ENCODE peak calls at places on chromosomes 7 and 10, in six cellular contexts. W is A549, N is germinal center, E is nephron progenitor cell, L is NCI-H69, T is NAMALWA. S is an unnamed sample.

GRCh38 chr7:23272275-23272674 is 25.7 kb downstream of the GPNMB start:
- DNase-seq in W (no peak), N (no peak), E (no peak), L (no peak), T (no peak), S (no peak)

GRCh38 chr7:33916357-33917081 is 11.2 kb downstream of the BMPER start:
- DNase-seq in W (no peak), N (no peak), E (no peak), L (no peak), T (no peak), S (no peak)

GRCh38 chr10:8049151-8049873 is 5.2 kb upstream of the GATA3 start:
- DNase-seq in W (peak; percentile 37), N (no peak), E (peak; percentile 58), L (peak; percentile 43), T (no peak), S (peak; percentile 86)

GRCh38 chr10:104057717-104058116 is 28.0 kb downstream of the COL17A1 start:
- DNase-seq in W (no peak), N (no peak), E (no peak), L (no peak), T (no peak), S (no peak)

GRCh38 chr7:31006864-31007263 is 43.1 kb downstream of the GHRHR start:
- DNase-seq in W (no peak), N (no peak), E (no peak), L (peak; percentile 45), T (no peak), S (peak; percentile 49)

GRCh38 chr10:99779335-99779734 is 3.1 kb upstream of the ABCC2 start:
- DNase-seq in W (peak; percentile 82), N (no peak), E (no peak), L (no peak), T (peak; percentile 39), S (peak; percentile 64)

GRCh38 chr10:60414877-60415585 is 25.4 kb upstream of the ANK3 start:
- DNase-seq in W (peak; percentile 27), N (no peak), E (no peak), L (peak; percentile 40), T (no peak), S (no peak)

GRCh38 chr7:48285365-48285764 is 114.1 kb downstream of the ABCA13 start:
- DNase-seq in W (peak; percentile 16), N (no peak), E (no peak), L (no peak), T (no peak), S (no peak)

GRCh38 chr10:69403519-69403918 is 13.2 kb downstream of the TACR2 start:
- DNase-seq in W (no peak), N (no peak), E (no peak), L (no peak), T (peak; percentile 17), S (no peak)

GRCh38 chr10:79243211-79244067 is 103.8 kb upstream of the PPIF start:
- DNase-seq in W (no peak), N (peak; percentile 81), E (peak; percentile 79), L (peak; percentile 73), T (peak; percentile 57), S (peak; percentile 93)

GRCh38 chr7:73307436-73307835 is 1.2 kb downstream of the NSUN5 start:
- DNase-seq in W (no peak), N (no peak), E (no peak), L (no peak), T (no peak), S (no peak)

GRCh38 chr10:35794703-35795102 is 152.6 kb upstream of the FZD8 start:
- DNase-seq in W (no peak), N (no peak), E (no peak), L (no peak), T (no peak), S (no peak)